ENCODE peak calls at places on chromosomes 2 and 18, in nine cellular contexts. W, B, N, T, G, I, S, J and Q are unnamed samples.
A peak's percentile ranks its signal among the peaks of the same experiment; 100 is the strongest.

GRCh38 chr2:157741819-157742484 is 113.3 kb upstream of the ACVR1C start:
- DNase-seq in W (no peak), B (no peak), N (no peak), T (no peak), G (no peak), I (no peak), S (no peak), J (no peak), Q (no peak)

GRCh38 chr2:39523308-39524044 is 86.4 kb upstream of the MAP4K3 start:
- DNase-seq in W (no peak), B (no peak), N (peak; percentile 93), T (no peak), G (no peak), I (peak; percentile 82), S (no peak), J (no peak), Q (no peak)

GRCh38 chr18:11432360-11432811 is 177.0 kb upstream of the SLC35G4 start:
- DNase-seq in W (no peak), B (no peak), N (no peak), T (peak; percentile 68), G (no peak), I (no peak), S (no peak), J (no peak), Q (no peak)

GRCh38 chr18:3340015-3340681 is 78.2 kb downstream of the MYL12B start:
- DNase-seq in W (no peak), B (no peak), N (peak; percentile 56), T (no peak), G (no peak), I (no peak), S (no peak), J (no peak), Q (no peak)

GRCh38 chr18:9428301-9428706 is 47.0 kb upstream of the RALBP1 start:
- DNase-seq in W (no peak), B (no peak), N (no peak), T (no peak), G (no peak), I (no peak), S (no peak), J (no peak), Q (no peak)

GRCh38 chr2:44304258-44304657 is 29.0 kb downstream of the SLC3A1 start:
- DNase-seq in W (no peak), B (no peak), N (no peak), T (no peak), G (no peak), I (no peak), S (no peak), J (no peak), Q (no peak)

GRCh38 chr2:69962986-69963730 is 1.7 kb upstream of the ASPRV1 start:
- DNase-seq in W (no peak), B (no peak), N (no peak), T (no peak), G (no peak), I (no peak), S (no peak), J (no peak), Q (no peak)

GRCh38 chr2:112887904-112888303 is 23.1 kb upstream of the IL37 start:
- DNase-seq in W (no peak), B (no peak), N (peak; percentile 34), T (no peak), G (no peak), I (no peak), S (no peak), J (no peak), Q (no peak)

GRCh38 chr2:24785704-24786321 is 7.4 kb downstream of the PTRHD1 start:
- DNase-seq in W (no peak), B (no peak), N (no peak), T (no peak), G (no peak), I (no peak), S (no peak), J (no peak), Q (no peak)

GRCh38 chr2:239928457-239929350 is 96.4 kb downstream of the NDUFA10 start:
- DNase-seq in W (peak; percentile 64), B (peak; percentile 19), N (no peak), T (peak; percentile 78), G (no peak), I (no peak), S (no peak), J (no peak), Q (no peak)

GRCh38 chr2:101697794-101698418 is 399 bp downstream of the MAP4K4 start:
- DNase-seq in W (peak; percentile 57), B (peak; percentile 50), N (no peak), T (peak; percentile 87), G (peak; percentile 19), I (no peak), S (peak; percentile 56), J (no peak), Q (peak; percentile 70)

GRCh38 chr2:42238644-42239288 is 69.6 kb downstream of the EML4 start:
- DNase-seq in W (peak; percentile 87), B (no peak), N (no peak), T (no peak), G (peak; percentile 38), I (peak; percentile 33), S (peak; percentile 65), J (peak; percentile 37), Q (peak; percentile 54)

GRCh38 chr2:53600835-53601234 is 166.8 kb upstream of the CHAC2 start:
- DNase-seq in W (no peak), B (no peak), N (no peak), T (no peak), G (no peak), I (no peak), S (no peak), J (no peak), Q (no peak)

GRCh38 chr18:31343454-31343853 is 25.5 kb downstream of the DSG1 start:
- DNase-seq in W (no peak), B (no peak), N (no peak), T (no peak), G (no peak), I (no peak), S (no peak), J (no peak), Q (no peak)

GRCh38 chr2:202442882-202443281 is 66.8 kb downstream of the BMPR2 start:
- DNase-seq in W (no peak), B (no peak), N (peak; percentile 52), T (no peak), G (no peak), I (no peak), S (no peak), J (no peak), Q (no peak)

GRCh38 chr2:188132385-188132784 is 159.3 kb upstream of the GULP1 start:
- DNase-seq in W (no peak), B (no peak), N (no peak), T (no peak), G (no peak), I (no peak), S (no peak), J (no peak), Q (no peak)

GRCh38 chr2:173400760-173401159 is 46.1 kb downstream of the CDCA7 start:
- DNase-seq in W (peak; percentile 63), B (no peak), N (no peak), T (no peak), G (no peak), I (peak; percentile 90), S (peak; percentile 23), J (no peak), Q (no peak)

GRCh38 chr2:54941248-54941984 is 108.8 kb downstream of the RTN4 start:
- DNase-seq in W (no peak), B (no peak), N (no peak), T (no peak), G (no peak), I (no peak), S (no peak), J (peak; percentile 45), Q (no peak)
- H3K27me3 ChIP-seq in W (no peaks in the 10 kb centered on the region), B (no peaks in the 10 kb centered on the region), N (peaks cover 2% of the 10 kb centered on the region), T (no peaks in the 10 kb centered on the region), G (no peaks in the 10 kb centered on the region), I (no peaks in the 10 kb centered on the region), S (peaks cover 16% of the 10 kb centered on the region), J (no peaks in the 10 kb centered on the region), Q (no peaks in the 10 kb centered on the region)

DNA sequence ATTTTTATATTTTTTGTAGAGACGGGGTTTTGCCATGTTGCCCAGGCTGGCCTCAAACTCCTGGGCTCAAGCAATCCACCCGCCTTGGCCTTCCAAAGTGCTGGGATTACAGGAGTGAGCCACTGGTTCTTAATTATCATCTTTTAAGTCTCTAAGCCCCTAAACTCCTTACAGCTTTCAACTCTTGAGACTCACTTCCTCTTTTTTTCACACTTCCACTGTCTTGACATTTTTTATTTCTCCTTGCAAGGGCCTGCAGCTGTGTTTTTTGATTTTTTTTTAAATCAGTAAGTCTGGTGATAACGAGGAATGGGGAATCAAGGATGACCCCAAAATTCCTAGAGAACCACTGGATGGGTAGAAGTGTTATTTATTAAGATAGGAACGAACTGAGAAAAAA is 8.6 kb upstream of the ABCB11 start:
- DNase-seq in W (no peak), B (no peak), N (no peak), T (no peak), G (no peak), I (no peak), S (no peak), J (no peak), Q (no peak)
- H3K36me3 ChIP-seq in W (no peaks in the 10 kb centered on the region), B (no peaks in the 10 kb centered on the region), N (no peaks in the 10 kb centered on the region), T (no peaks in the 10 kb centered on the region), G (no peaks in the 10 kb centered on the region), I (no peaks in the 10 kb centered on the region), S (no peaks in the 10 kb centered on the region), J (no peaks in the 10 kb centered on the region), Q (no peaks in the 10 kb centered on the region)

GRCh38 chr2:127175406-127175805 is 44.7 kb downstream of the CYP27C1 start:
- DNase-seq in W (peak; percentile 33), B (peak; percentile 88), N (peak; percentile 33), T (no peak), G (no peak), I (no peak), S (no peak), J (no peak), Q (no peak)
- H3K27me3 ChIP-seq in W (no peaks in the 10 kb centered on the region), B (no peaks in the 10 kb centered on the region), N (no peaks in the 10 kb centered on the region), T (no peaks in the 10 kb centered on the region), G (no peaks in the 10 kb centered on the region), I (no peaks in the 10 kb centered on the region), S (no peaks in the 10 kb centered on the region), J (no peaks in the 10 kb centered on the region), Q (no peaks in the 10 kb centered on the region)

GRCh38 chr18:35267809-35268208 is 22.2 kb downstream of the ZSCAN30 start:
- DNase-seq in W (no peak), B (peak; percentile 53), N (no peak), T (peak; percentile 80), G (peak; percentile 17), I (no peak), S (no peak), J (no peak), Q (peak; percentile 68)

GRCh38 chr18:35267161-35267651 is 22.8 kb downstream of the ZSCAN30 start:
- DNase-seq in W (no peak), B (peak; percentile 89), N (no peak), T (peak; percentile 89), G (peak; percentile 64), I (no peak), S (no peak), J (peak; percentile 67), Q (peak; percentile 86)

GRCh38 chr18:35268811-35269210 is 21.2 kb downstream of the ZSCAN30 start:
- DNase-seq in W (no peak), B (no peak), N (no peak), T (no peak), G (no peak), I (no peak), S (no peak), J (no peak), Q (no peak)

DNA sequence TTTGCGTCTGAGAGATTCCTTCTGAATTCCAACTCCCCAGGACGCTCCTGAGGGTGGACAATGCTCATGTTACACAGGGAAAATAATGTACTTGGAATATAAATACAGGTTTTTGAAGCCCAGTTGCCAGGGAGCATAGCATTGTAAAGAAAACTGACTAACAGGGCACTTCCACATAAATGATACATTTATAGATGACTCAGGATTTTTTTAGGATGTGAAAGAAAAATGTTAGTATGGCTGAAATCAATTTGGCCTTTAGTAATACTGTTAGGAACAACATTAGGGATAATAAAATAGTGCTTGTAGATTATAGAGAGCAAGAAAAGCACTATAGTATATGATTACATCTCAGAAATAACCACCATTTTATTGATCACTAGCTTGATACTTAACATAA is 23.6 kb downstream of the ZNF397 start:
- DNase-seq in W (no peak), B (no peak), N (no peak), T (no peak), G (no peak), I (no peak), S (no peak), J (no peak), Q (no peak)
- H3K36me3 ChIP-seq in W (peaks cover 21% of the 10 kb centered on the region), B (no peaks in the 10 kb centered on the region), N (peaks cover 27% of the 10 kb centered on the region), T (no peaks in the 10 kb centered on the region), G (no peaks in the 10 kb centered on the region), I (no peaks in the 10 kb centered on the region), S (peaks cover 7% of the 10 kb centered on the region), J (peaks cover 7% of the 10 kb centered on the region), Q (no peaks in the 10 kb centered on the region)